ENCODE peak calls at places on chromosomes 12 and 14, in seven cellular contexts. B, H, N, Z, P, T and O are unnamed samples.

GRCh38 chr14:58677996-58678395 is 40.2 kb downstream of the DACT1 start:
- DNase-seq in B (no peak), H (no peak), N (no peak), Z (no peak), P (no peak), T (no peak), O (no peak)

GRCh38 chr12:131642101-131642540 is 68.8 kb upstream of the SFSWAP start:
- DNase-seq in B (no peak), H (no peak), N (no peak), Z (no peak), P (peak), T (peak), O (no peak)

GRCh38 chr12:12452326-12452725 is 95.4 kb downstream of the BORCS5 start:
- DNase-seq in B (no peak), H (no peak), N (no peak), Z (no peak), P (no peak), T (no peak), O (no peak)

GRCh38 chr12:118060301-118061010 is 523 bp downstream of the WSB2 start:
- DNase-seq in B (peak), H (peak), N (peak), Z (peak), P (no peak), T (no peak), O (no peak)

GRCh38 chr12:49966511-49967041 is 4.9 kb downstream of the AQP5 start:
- DNase-seq in B (no peak), H (no peak), N (no peak), Z (no peak), P (no peak), T (no peak), O (no peak)

GRCh38 chr14:31206536-31207286 is 882 bp downstream of the HECTD1 start:
- DNase-seq in B (peak), H (peak), N (peak), Z (no peak), P (no peak), T (peak), O (no peak)

GRCh38 chr12:6950401-6950801 is 755 bp upstream of the PTPN6 start:
- DNase-seq in B (no peak), H (no peak), N (no peak), Z (no peak), P (no peak), T (no peak), O (no peak)

GRCh38 chr14:94591073-94591472 is 9.8 kb downstream of the SERPINA5 start:
- DNase-seq in B (no peak), H (no peak), N (no peak), Z (no peak), P (no peak), T (no peak), O (no peak)

GRCh38 chr12:19440019-19440858 is 947 bp downstream of the AEBP2 start:
- DNase-seq in B (peak), H (peak), N (peak), Z (peak), P (peak), T (peak), O (no peak)

GRCh38 chr12:103903979-103904378 is 26.2 kb upstream of the HSP90B1 start:
- DNase-seq in B (no peak), H (no peak), N (no peak), Z (no peak), P (no peak), T (no peak), O (no peak)

GRCh38 chr12:110349096-110349495 is 54.4 kb downstream of the ANAPC7 start:
- DNase-seq in B (no peak), H (no peak), N (no peak), Z (no peak), P (no peak), T (no peak), O (no peak)

GRCh38 chr14:78764240-78764639 is 594.1 kb downstream of the NRXN3 start:
- DNase-seq in B (no peak), H (no peak), N (peak), Z (no peak), P (no peak), T (no peak), O (peak)

GRCh38 chr12:7144414-7145120 is 14.4 kb downstream of the CLSTN3 start:
- DNase-seq in B (no peak), H (no peak), N (peak), Z (no peak), P (peak), T (peak), O (peak)

GRCh38 chr14:93619176-93619793 is 169.0 kb downstream of the PRIMA1 start:
- DNase-seq in B (peak), H (peak), N (peak), Z (no peak), P (peak), T (peak), O (peak)

GRCh38 chr12:46111727-46112126 is 121.4 kb upstream of the SCAF11 start:
- DNase-seq in B (no peak), H (no peak), N (no peak), Z (no peak), P (no peak), T (no peak), O (no peak)

GRCh38 chr12:46110928-46111699 is 120.7 kb upstream of the SCAF11 start:
- DNase-seq in B (no peak), H (no peak), N (no peak), Z (no peak), P (no peak), T (peak), O (no peak)

GRCh38 chr12:46109343-46110219 is 119.2 kb upstream of the SCAF11 start:
- DNase-seq in B (no peak), H (no peak), N (no peak), Z (no peak), P (no peak), T (no peak), O (no peak)

GRCh38 chr12:46108721-46109120 is 118.3 kb upstream of the SCAF11 start:
- DNase-seq in B (no peak), H (no peak), N (no peak), Z (no peak), P (no peak), T (peak), O (no peak)

DNA sequence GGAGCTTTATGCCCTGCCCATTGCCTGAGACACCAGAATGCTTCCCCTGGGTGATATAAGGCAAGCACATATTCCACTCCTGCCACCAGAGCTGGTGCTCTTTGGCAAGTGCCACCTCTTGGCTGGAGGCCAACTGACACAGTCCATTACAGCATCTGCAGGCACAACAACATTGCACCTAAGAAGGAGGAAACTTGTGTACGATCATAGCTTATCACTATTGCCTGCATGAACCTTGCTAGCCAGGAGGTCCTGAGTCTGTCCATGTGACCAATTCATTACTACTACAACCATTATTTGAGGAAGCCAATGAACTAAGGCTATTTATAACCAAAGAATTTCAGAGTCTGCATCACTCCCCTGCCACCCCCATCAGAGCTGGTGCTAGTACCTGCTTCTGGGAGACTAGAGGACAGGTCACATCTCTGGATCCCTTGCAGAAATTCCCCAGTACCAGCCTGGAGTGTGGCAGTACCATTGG is 119.9 kb upstream of the SCAF11 start:
- DNase-seq in B (peak), H (no peak), N (no peak), Z (no peak), P (no peak), T (no peak), O (no peak)
- TF ChIP-seq CTCF in B (no peak), H (no peak), N (no peak), Z (no peak), P (no peak), T (no peak), O (no peak)

DNA sequence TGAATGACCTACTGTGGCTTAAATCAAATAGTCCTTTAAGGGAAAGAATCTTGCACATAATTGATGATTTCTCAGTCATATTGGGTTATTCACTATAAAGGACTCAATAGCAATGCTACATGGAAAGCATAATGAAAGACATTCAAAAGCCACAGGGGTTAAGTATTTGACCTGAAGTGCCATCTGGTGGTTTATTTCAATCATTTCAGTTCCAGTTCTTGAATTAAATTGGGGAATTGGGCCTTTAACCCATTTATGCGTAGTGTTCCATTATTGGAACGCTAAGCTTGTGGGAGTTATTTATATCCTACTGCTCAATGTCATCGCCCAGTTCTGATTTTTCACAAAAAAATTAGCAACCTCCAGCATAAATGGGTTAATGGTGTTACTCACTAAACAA is 41.3 kb upstream of the C12orf71 start:
- DNase-seq in B (no peak), H (no peak), N (no peak), Z (no peak), P (no peak), T (peak), O (no peak)
- TF ChIP-seq CTCF in B (no peak), H (no peak), N (no peak), Z (peak), P (no peak), T (peak), O (peak)

GRCh38 chr14:67533754-67534085 is 630 bp downstream of the PLEKHH1 start:
- DNase-seq in B (no peak), H (no peak), N (no peak), Z (no peak), P (no peak), T (no peak), O (no peak)
- TF ChIP-seq CTCF in B (no peak), H (no peak), N (no peak), Z (no peak), P (no peak), T (no peak), O (no peak)

DNA sequence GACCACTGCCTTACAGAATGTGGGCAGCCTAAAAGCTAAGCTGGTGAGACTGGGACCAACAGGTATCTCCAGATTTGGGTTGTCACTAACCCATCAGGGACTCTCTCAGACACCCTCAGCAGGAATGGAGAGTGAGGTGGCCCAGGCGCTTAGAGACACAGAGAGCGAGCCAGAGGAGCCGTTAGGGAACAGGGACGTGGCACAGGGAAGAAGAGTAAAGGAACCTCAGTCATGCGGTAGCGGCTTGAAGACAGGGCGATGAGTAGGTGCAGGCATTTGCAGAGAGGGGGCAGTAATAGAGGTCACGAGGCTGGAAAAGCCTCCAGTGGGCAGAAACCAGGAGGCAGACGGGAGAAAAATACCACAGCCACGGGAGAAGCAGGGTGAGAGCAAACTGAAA is 158.0 kb upstream of the CCND2 start:
- DNase-seq in B (no peak), H (peak), N (no peak), Z (no peak), P (no peak), T (no peak), O (no peak)
- TF ChIP-seq CTCF in B (no peak), H (no peak), N (no peak), Z (no peak), P (no peak), T (peak), O (no peak)